ENCODE peak calls at places on chromosomes 6 and 20, in ten cellular contexts. T is SJSA1, B is heart right ventricle, G is WTC11, L is left colon, J is fibroblast of mammary gland, Q is renal cortical epithelial cell, U is activated gamma-delta T cell treated with Interleukin-2 at 50 U/mL for 16 hours, C is uterus, E is mucosa of gallbladder. W is an unnamed sample.
A peak's percentile ranks its signal among the peaks of the same experiment; 100 is the strongest.

GRCh38 chr20:32070282-32070681 is 18.2 kb downstream of the HCK start:
- DNase-seq in T (no peak), B (no peak), G (no peak), L (no peak), J (no peak), Q (no peak), U (no peak), C (no peak), E (no peak), W (no peak)

GRCh38 chr6:146598785-146599405 is at the start of gene ADGB:
- DNase-seq in T (peak; percentile 54), B (peak; percentile 30), G (peak; percentile 84), L (peak; percentile 67), J (peak; percentile 42), Q (peak; percentile 30), U (no peak), C (no peak), E (peak; percentile 43), W (no peak)

GRCh38 chr6:300494-301198 is 8.4 kb downstream of the DUSP22 start:
- DNase-seq in T (no peak), B (no peak), G (no peak), L (no peak), J (no peak), Q (no peak), U (no peak), C (no peak), E (no peak), W (no peak)

GRCh38 chr6:157983439-157984119 is 1.9 kb downstream of the SYNJ2 start:
- DNase-seq in T (no peak), B (no peak), G (no peak), L (no peak), J (peak; percentile 35), Q (no peak), U (no peak), C (no peak), E (no peak), W (no peak)

GRCh38 chr6:28587011-28587745 is 61.5 kb downstream of the GPX5 start:
- DNase-seq in T (no peak), B (peak; percentile 19), G (peak; percentile 84), L (peak; percentile 75), J (peak; percentile 34), Q (peak; percentile 74), U (peak; percentile 35), C (peak; percentile 66), E (peak; percentile 51), W (no peak)

GRCh38 chr20:63098195-63098810 is 91.5 kb upstream of the BHLHE23 start:
- DNase-seq in T (no peak), B (no peak), G (no peak), L (peak; percentile 8), J (no peak), Q (no peak), U (no peak), C (peak; percentile 4), E (no peak), W (no peak)

GRCh38 chr6:107334026-107334425 is 125.3 kb downstream of the PDSS2 start:
- DNase-seq in T (no peak), B (no peak), G (no peak), L (no peak), J (no peak), Q (no peak), U (no peak), C (no peak), E (no peak), W (no peak)

GRCh38 chr6:157535354-157536217 is 154.6 kb downstream of the ZDHHC14 start:
- DNase-seq in T (no peak), B (no peak), G (no peak), L (no peak), J (peak; percentile 84), Q (peak; percentile 99), U (no peak), C (peak; percentile 45), E (no peak), W (no peak)

GRCh38 chr20:10110151-10110550 is 75.4 kb downstream of the ANKEF1 start:
- DNase-seq in T (no peak), B (no peak), G (no peak), L (no peak), J (peak; percentile 61), Q (peak; percentile 12), U (no peak), C (no peak), E (no peak), W (no peak)

GRCh38 chr6:85450578-85450884 is 648 bp downstream of the NT5E start:
- DNase-seq in T (no peak), B (no peak), G (no peak), L (peak; percentile 37), J (no peak), Q (no peak), U (no peak), C (no peak), E (no peak), W (no peak)

GRCh38 chr6:11366183-11366933 is 133.9 kb upstream of the NEDD9 start:
- DNase-seq in T (no peak), B (no peak), G (no peak), L (no peak), J (no peak), Q (peak; percentile 18), U (peak; percentile 9), C (no peak), E (no peak), W (no peak)

GRCh38 chr6:138977242-138977641 is 10.8 kb downstream of the REPS1 start:
- DNase-seq in T (no peak), B (no peak), G (no peak), L (no peak), J (no peak), Q (no peak), U (no peak), C (no peak), E (no peak), W (no peak)

GRCh38 chr20:9180480-9181257 is 111.8 kb downstream of the PLCB4 start:
- DNase-seq in T (no peak), B (no peak), G (no peak), L (no peak), J (no peak), Q (no peak), U (no peak), C (no peak), E (no peak), W (no peak)

GRCh38 chr20:34791289-34792020 is 34.0 kb downstream of the NCOA6 start:
- DNase-seq in T (no peak), B (peak; percentile 23), G (no peak), L (no peak), J (peak; percentile 38), Q (peak; percentile 41), U (no peak), C (no peak), E (no peak), W (no peak)

GRCh38 chr20:2219481-2220006 is 76.3 kb upstream of the TGM3 start:
- DNase-seq in T (no peak), B (no peak), G (no peak), L (no peak), J (no peak), Q (no peak), U (no peak), C (no peak), E (no peak), W (no peak)

GRCh38 chr20:35368616-35369423 is 43.0 kb downstream of the UQCC1 start:
- DNase-seq in T (no peak), B (peak; percentile 41), G (peak; percentile 14), L (no peak), J (no peak), Q (no peak), U (no peak), C (no peak), E (no peak), W (peak; percentile 57)

GRCh38 chr6:140572129-140572528 is 1197.7 kb upstream of the CITED2 start:
- DNase-seq in T (peak; percentile 52), B (no peak), G (no peak), L (no peak), J (peak; percentile 94), Q (peak; percentile 74), U (no peak), C (no peak), E (no peak), W (no peak)

W was measured in gastrocnemius medialis.